ENCODE peak calls at places on chromosome 14, in seven cellular contexts. One of them, this sample, is unnamed.
A peak's percentile ranks its signal among the peaks of the same experiment; 100 is the strongest.

GRCh38 chr14:99325591-99325990 is 53.6 kb upstream of the BCL11B start:
- DNase-seq in Calu3: no peak
- DNase-seq in nephron progenitor cell: no peak
- DNase-seq in epithelial cell of esophagus: no peak
- DNase-seq in BJ: no peak
- DNase-seq in NCI-H510A treated with DMSO at 0.1 percent for 48 hours: no peak
- DNase-seq in NCI-H2171 treated with DMSO at 0.1 percent for 48 hours: no peak
- DNase-seq in this sample: no peak

GRCh38 chr14:22830329-22831010 is 783 bp downstream of the MRPL52 start:
- DNase-seq in Calu3: no peak
- DNase-seq in nephron progenitor cell: no peak
- DNase-seq in epithelial cell of esophagus: no peak
- DNase-seq in BJ: no peak
- DNase-seq in NCI-H510A treated with DMSO at 0.1 percent for 48 hours: no peak
- DNase-seq in NCI-H2171 treated with DMSO at 0.1 percent for 48 hours: no peak
- DNase-seq in this sample: no peak

GRCh38 chr14:77475432-77476115 is 17.7 kb downstream of the AHSA1 start:
- DNase-seq in Calu3: no peak
- DNase-seq in nephron progenitor cell: no peak
- DNase-seq in epithelial cell of esophagus: no peak
- DNase-seq in BJ: no peak
- DNase-seq in NCI-H510A treated with DMSO at 0.1 percent for 48 hours: no peak
- DNase-seq in NCI-H2171 treated with DMSO at 0.1 percent for 48 hours: no peak
- DNase-seq in this sample: no peak

GRCh38 chr14:96501383-96501745 is 818 bp upstream of the PAPOLA start:
- DNase-seq in Calu3: no peak
- DNase-seq in nephron progenitor cell: no peak
- DNase-seq in epithelial cell of esophagus: no peak
- DNase-seq in BJ: no peak
- DNase-seq in NCI-H510A treated with DMSO at 0.1 percent for 48 hours: peak; percentile 45
- DNase-seq in NCI-H2171 treated with DMSO at 0.1 percent for 48 hours: no peak
- DNase-seq in this sample: no peak

GRCh38 chr14:65948302-65948701 is 535.8 kb downstream of the FUT8 start:
- DNase-seq in Calu3: no peak
- DNase-seq in nephron progenitor cell: no peak
- DNase-seq in epithelial cell of esophagus: no peak
- DNase-seq in BJ: no peak
- DNase-seq in NCI-H510A treated with DMSO at 0.1 percent for 48 hours: no peak
- DNase-seq in NCI-H2171 treated with DMSO at 0.1 percent for 48 hours: no peak
- DNase-seq in this sample: no peak

GRCh38 chr14:57182760-57183503 is 85.8 kb downstream of the EXOC5 start:
- DNase-seq in Calu3: peak; percentile 13
- DNase-seq in nephron progenitor cell: peak; percentile 26
- DNase-seq in epithelial cell of esophagus: peak; percentile 37
- DNase-seq in BJ: no peak
- DNase-seq in NCI-H510A treated with DMSO at 0.1 percent for 48 hours: peak; percentile 14
- DNase-seq in NCI-H2171 treated with DMSO at 0.1 percent for 48 hours: peak; percentile 60
- DNase-seq in this sample: no peak

GRCh38 chr14:24443053-24443683 is 592 bp upstream of the SDR39U1 start:
- DNase-seq in Calu3: no peak
- DNase-seq in nephron progenitor cell: no peak
- DNase-seq in epithelial cell of esophagus: peak; percentile 14
- DNase-seq in BJ: no peak
- DNase-seq in NCI-H510A treated with DMSO at 0.1 percent for 48 hours: no peak
- DNase-seq in NCI-H2171 treated with DMSO at 0.1 percent for 48 hours: no peak
- DNase-seq in this sample: no peak

GRCh38 chr14:99755629-99756603 is 37.3 kb upstream of the EML1 start:
- DNase-seq in Calu3: peak; percentile 83
- DNase-seq in nephron progenitor cell: no peak
- DNase-seq in epithelial cell of esophagus: no peak
- DNase-seq in BJ: peak; percentile 77
- DNase-seq in NCI-H510A treated with DMSO at 0.1 percent for 48 hours: no peak
- DNase-seq in NCI-H2171 treated with DMSO at 0.1 percent for 48 hours: no peak
- DNase-seq in this sample: no peak

GRCh38 chr14:63134801-63135200 is 69.4 kb upstream of the RHOJ start:
- DNase-seq in Calu3: peak; percentile 11
- DNase-seq in nephron progenitor cell: no peak
- DNase-seq in epithelial cell of esophagus: no peak
- DNase-seq in BJ: no peak
- DNase-seq in NCI-H510A treated with DMSO at 0.1 percent for 48 hours: no peak
- DNase-seq in NCI-H2171 treated with DMSO at 0.1 percent for 48 hours: peak; percentile 81
- DNase-seq in this sample: no peak

GRCh38 chr14:99537399-99537798 is 56.2 kb downstream of the CCNK start:
- DNase-seq in Calu3: peak; percentile 56
- DNase-seq in nephron progenitor cell: no peak
- DNase-seq in epithelial cell of esophagus: peak; percentile 82
- DNase-seq in BJ: peak; percentile 33
- DNase-seq in NCI-H510A treated with DMSO at 0.1 percent for 48 hours: no peak
- DNase-seq in NCI-H2171 treated with DMSO at 0.1 percent for 48 hours: no peak
- DNase-seq in this sample: no peak

GRCh38 chr14:36952702-36953101 is 219.7 kb downstream of the SLC25A21 start:
- DNase-seq in Calu3: no peak
- DNase-seq in nephron progenitor cell: no peak
- DNase-seq in epithelial cell of esophagus: peak; percentile 93
- DNase-seq in BJ: peak; percentile 35
- DNase-seq in NCI-H510A treated with DMSO at 0.1 percent for 48 hours: no peak
- DNase-seq in NCI-H2171 treated with DMSO at 0.1 percent for 48 hours: no peak
- DNase-seq in this sample: no peak

GRCh38 chr14:43729149-43729548 is 777.9 kb downstream of the FSCB start:
- DNase-seq in Calu3: no peak
- DNase-seq in nephron progenitor cell: no peak
- DNase-seq in epithelial cell of esophagus: peak; percentile 0
- DNase-seq in BJ: no peak
- DNase-seq in NCI-H510A treated with DMSO at 0.1 percent for 48 hours: no peak
- DNase-seq in NCI-H2171 treated with DMSO at 0.1 percent for 48 hours: no peak
- DNase-seq in this sample: no peak

GRCh38 chr14:91477388-91477787 is 32.7 kb downstream of the PPP4R3A start:
- DNase-seq in Calu3: no peak
- DNase-seq in nephron progenitor cell: no peak
- DNase-seq in epithelial cell of esophagus: no peak
- DNase-seq in BJ: no peak
- DNase-seq in NCI-H510A treated with DMSO at 0.1 percent for 48 hours: no peak
- DNase-seq in NCI-H2171 treated with DMSO at 0.1 percent for 48 hours: no peak
- DNase-seq in this sample: no peak

GRCh38 chr14:46399049-46399448 is 252.5 kb downstream of the RPL10L start:
- DNase-seq in Calu3: no peak
- DNase-seq in nephron progenitor cell: no peak
- DNase-seq in epithelial cell of esophagus: no peak
- DNase-seq in BJ: no peak
- DNase-seq in NCI-H510A treated with DMSO at 0.1 percent for 48 hours: no peak
- DNase-seq in NCI-H2171 treated with DMSO at 0.1 percent for 48 hours: no peak
- DNase-seq in this sample: no peak

GRCh38 chr14:71703477-71703876 is 228.8 kb upstream of the RGS6 start:
- DNase-seq in Calu3: no peak
- DNase-seq in nephron progenitor cell: no peak
- DNase-seq in epithelial cell of esophagus: peak; percentile 46
- DNase-seq in BJ: no peak
- DNase-seq in NCI-H510A treated with DMSO at 0.1 percent for 48 hours: no peak
- DNase-seq in NCI-H2171 treated with DMSO at 0.1 percent for 48 hours: peak; percentile 95
- DNase-seq in this sample: no peak

GRCh38 chr14:59093889-59094288 is 94.6 kb upstream of the DAAM1 start:
- DNase-seq in Calu3: no peak
- DNase-seq in nephron progenitor cell: no peak
- DNase-seq in epithelial cell of esophagus: no peak
- DNase-seq in BJ: no peak
- DNase-seq in NCI-H510A treated with DMSO at 0.1 percent for 48 hours: no peak
- DNase-seq in NCI-H2171 treated with DMSO at 0.1 percent for 48 hours: peak; percentile 77
- DNase-seq in this sample: no peak

GRCh38 chr14:68683326-68683725 is 109.5 kb downstream of the ZFP36L1 start:
- DNase-seq in Calu3: no peak
- DNase-seq in nephron progenitor cell: no peak
- DNase-seq in epithelial cell of esophagus: no peak
- DNase-seq in BJ: no peak
- DNase-seq in NCI-H510A treated with DMSO at 0.1 percent for 48 hours: no peak
- DNase-seq in NCI-H2171 treated with DMSO at 0.1 percent for 48 hours: no peak
- DNase-seq in this sample: no peak

GRCh38 chr14:95365401-95365800 is 45.7 kb upstream of the CLMN start:
- DNase-seq in Calu3: no peak
- DNase-seq in nephron progenitor cell: no peak
- DNase-seq in epithelial cell of esophagus: no peak
- DNase-seq in BJ: peak; percentile 43
- DNase-seq in NCI-H510A treated with DMSO at 0.1 percent for 48 hours: no peak
- DNase-seq in NCI-H2171 treated with DMSO at 0.1 percent for 48 hours: no peak
- DNase-seq in this sample: no peak

GRCh38 chr14:85391455-85391854 is 138.5 kb upstream of the FLRT2 start:
- DNase-seq in Calu3: no peak
- DNase-seq in nephron progenitor cell: no peak
- DNase-seq in epithelial cell of esophagus: no peak
- DNase-seq in BJ: no peak
- DNase-seq in NCI-H510A treated with DMSO at 0.1 percent for 48 hours: no peak
- DNase-seq in NCI-H2171 treated with DMSO at 0.1 percent for 48 hours: no peak
- DNase-seq in this sample: no peak

GRCh38 chr14:64628940-64629403 is 75.3 kb upstream of the PLEKHG3 start:
- DNase-seq in Calu3: no peak
- DNase-seq in nephron progenitor cell: no peak
- DNase-seq in epithelial cell of esophagus: peak; percentile 84
- DNase-seq in BJ: peak; percentile 96
- DNase-seq in NCI-H510A treated with DMSO at 0.1 percent for 48 hours: no peak
- DNase-seq in NCI-H2171 treated with DMSO at 0.1 percent for 48 hours: no peak
- DNase-seq in this sample: no peak

GRCh38 chr14:24427537-24428508 is 1.6 kb downstream of the CBLN3 start:
- DNase-seq in Calu3: no peak
- DNase-seq in nephron progenitor cell: no peak
- DNase-seq in epithelial cell of esophagus: no peak
- DNase-seq in BJ: no peak
- DNase-seq in NCI-H510A treated with DMSO at 0.1 percent for 48 hours: no peak
- DNase-seq in NCI-H2171 treated with DMSO at 0.1 percent for 48 hours: no peak
- DNase-seq in this sample: no peak